ENCODE peak calls at places on chromosomes 13 and 19, in eight cellular contexts. L, K, G, O, W, P, N and F are unnamed samples.

GRCh38 chr13:31045621-31046081 is 113.2 kb downstream of the TEX26 start:
- DNase-seq in P (peak), W (no peak), N (peak), G (peak), L (peak), K (peak), O (no peak), F (peak)

GRCh38 chr19:55210120-55210493 is 806 bp upstream of the PTPRH start:
- DNase-seq in K (peak), W (peak), N (peak), O (no peak), G (peak), P (no peak), L (peak), F (no peak)

GRCh38 chr19:33293255-33294057 is 8.9 kb downstream of the CEBPA start:
- DNase-seq in K (peak), W (no peak), N (peak), P (no peak), L (peak), O (peak), G (peak), F (peak)

GRCh38 chr13:110197041-110197440 is 109.9 kb downstream of the COL4A1 start:
- DNase-seq in G (no peak), P (no peak), N (peak), W (no peak), O (no peak), K (no peak), L (no peak), F (no peak)

GRCh38 chr19:37961198-37961597 is 54.2 kb downstream of the SIPA1L3 start:
- DNase-seq in O (no peak), K (no peak), N (no peak), W (no peak), P (no peak), L (no peak), G (no peak), F (no peak)

GRCh38 chr19:15508035-15508710 is at the start of gene CYP4F22:
- DNase-seq in P (no peak), K (no peak), N (no peak), O (no peak), W (no peak), G (no peak), L (no peak), F (no peak)

GRCh38 chr13:91241249-91241648 is 106.2 kb upstream of the MIR17HG start:
- DNase-seq in G (no peak), N (no peak), P (no peak), W (no peak), K (no peak), L (no peak), O (no peak), F (no peak)

GRCh38 chr13:24182703-24183081 is 22.2 kb downstream of the SPATA13 start:
- DNase-seq in G (peak), L (no peak), O (no peak), N (no peak), W (no peak), K (no peak), P (no peak), F (no peak)

GRCh38 chr19:7113233-7113632 is 43.7 kb downstream of the ZNF557 start:
- DNase-seq in G (no peak), W (no peak), N (peak), L (no peak), O (no peak), P (no peak), K (no peak), F (no peak)

GRCh38 chr19:52987221-52987620 is 24.5 kb upstream of the ZNF816 start:
- DNase-seq in K (no peak), N (no peak), P (no peak), O (no peak), W (no peak), G (no peak), L (no peak), F (no peak)

GRCh38 chr13:80011448-80012212 is 329.3 kb downstream of the SPRY2 start:
- DNase-seq in O (peak), N (no peak), P (no peak), G (no peak), K (no peak), W (no peak), L (no peak), F (no peak)

GRCh38 chr19:46748325-46749109 is 2.3 kb upstream of the STRN4 start:
- DNase-seq in G (peak), O (no peak), L (peak), K (peak), W (no peak), P (peak), N (peak), F (peak)

GRCh38 chr19:14347999-14348889 is 33.0 kb upstream of the ADGRE5 start:
- DNase-seq in K (peak), G (peak), P (peak), N (peak), L (no peak), O (peak), W (no peak), F (peak)

GRCh38 chr13:49185264-49185663 is 34.9 kb upstream of the MLNR start:
- DNase-seq in O (no peak), K (no peak), W (no peak), G (no peak), L (no peak), P (no peak), N (no peak), F (no peak)

GRCh38 chr19:52898101-52898500 is 666 bp upstream of the ZNF320 start:
- DNase-seq in K (no peak), L (no peak), G (no peak), O (peak), P (no peak), N (no peak), W (no peak), F (no peak)